ENCODE peak calls at places on chromosomes 6 and 20, in four cellular contexts. N is hepatocyte, Q is RWPE2, R is esophagus squamous epithelium. L is an unnamed sample.

GRCh38 chr6:34157851-34158250 is 12.0 kb upstream of the GRM4 start:
- DNase-seq in N (no peak), Q (peak; percentile 18), R (no peak), L (no peak)

GRCh38 chr6:29576056-29576455 is 8.9 kb upstream of the OR2H2 start:
- DNase-seq in N (no peak), Q (no peak), R (no peak), L (no peak)

GRCh38 chr6:35084041-35084491 is 57.1 kb downstream of the TCP11 start:
- DNase-seq in N (no peak), Q (no peak), R (no peak), L (no peak)

GRCh38 chr6:41257369-41258195 is 28.9 kb downstream of the TREM1 start:
- DNase-seq in N (peak; percentile 56), Q (no peak), R (no peak), L (peak; percentile 62)

GRCh38 chr20:62888910-62889309 is 27.3 kb upstream of the TCFL5 start:
- DNase-seq in N (no peak), Q (no peak), R (no peak), L (no peak)

GRCh38 chr6:53310751-53311585 is 37.8 kb downstream of the ELOVL5 start:
- DNase-seq in N (no peak), Q (no peak), R (no peak), L (no peak)

GRCh38 chr20:35711588-35712209 is 12.5 kb downstream of the ROMO1 start:
- DNase-seq in N (no peak), Q (no peak), R (no peak), L (no peak)

GRCh38 chr6:72865467-72865866 is 243.6 kb downstream of the KCNQ5 start:
- DNase-seq in N (no peak), Q (no peak), R (no peak), L (peak; percentile 10)

GRCh38 chr6:13012977-13013680 is 296.6 kb downstream of the PHACTR1 start:
- DNase-seq in N (peak; percentile 13), Q (no peak), R (no peak), L (no peak)

GRCh38 chr20:38665886-38666285 is 58.4 kb upstream of the SLC32A1 start:
- DNase-seq in N (no peak), Q (peak; percentile 73), R (no peak), L (no peak)

GRCh38 chr20:3728354-3728753 is 4.1 kb upstream of the HSPA12B start:
- DNase-seq in N (no peak), Q (no peak), R (no peak), L (no peak)

GRCh38 chr6:20846602-20847028 is 312.4 kb downstream of the CDKAL1 start:
- DNase-seq in N (no peak), Q (no peak), R (no peak), L (peak; percentile 40)

GRCh38 chr6:15510536-15511247 is 152.1 kb downstream of the DTNBP1 start:
- DNase-seq in N (no peak), Q (no peak), R (no peak), L (no peak)

GRCh38 chr20:47336013-47336754 is 20.3 kb downstream of the ZMYND8 start:
- DNase-seq in N (peak; percentile 51), Q (no peak), R (no peak), L (no peak)

GRCh38 chr20:32344835-32345506 is 13.2 kb upstream of the ASXL1 start:
- DNase-seq in N (no peak), Q (peak; percentile 57), R (no peak), L (no peak)

GRCh38 chr6:73854998-73855718 is 159.2 kb downstream of the CD109 start:
- DNase-seq in N (peak; percentile 78), Q (no peak), R (no peak), L (peak; percentile 6)

GRCh38 chr6:27766405-27766804 is 145.8 kb downstream of the OR2B2 start:
- DNase-seq in N (no peak), Q (no peak), R (no peak), L (no peak)

GRCh38 chr6:135002229-135002844 is 52.3 kb downstream of the HBS1L start:
- DNase-seq in N (peak; percentile 23), Q (no peak), R (no peak), L (no peak)

GRCh38 chr6:66210964-66211363 is 503.9 kb upstream of the EYS start:
- DNase-seq in N (no peak), Q (no peak), R (no peak), L (no peak)

GRCh38 chr6:154127638-154128037 is 88.6 kb downstream of the OPRM1 start:
- DNase-seq in N (no peak), Q (no peak), R (no peak), L (no peak)

GRCh38 chr6:142112451-142113061 is 20.2 kb upstream of the GJE1 start:
- DNase-seq in N (peak; percentile 87), Q (peak; percentile 46), R (no peak), L (peak; percentile 76)

GRCh38 chr6:15872252-15873103 is 209.7 kb upstream of the DTNBP1 start:
- DNase-seq in N (no peak), Q (no peak), R (no peak), L (peak; percentile 37)

GRCh38 chr20:37387519-37388269 is 41.8 kb downstream of the SRC start:
- DNase-seq in N (peak; percentile 2), Q (peak; percentile 73), R (no peak), L (no peak)

GRCh38 chr6:3455121-3455489 is 1.7 kb downstream of the SLC22A23 start:
- DNase-seq in N (peak; percentile 51), Q (no peak), R (no peak), L (no peak)

GRCh38 chr6:131877999-131878789 is 70.4 kb downstream of the ENPP1 start:
- DNase-seq in N (no peak), Q (no peak), R (no peak), L (no peak)

GRCh38 chr6:42547407-42548329 is 16.2 kb upstream of the UBR2 start:
- DNase-seq in N (peak; percentile 90), Q (no peak), R (no peak), L (peak; percentile 72)

GRCh38 chr20:49395183-49395582 is 87.3 kb downstream of the KCNB1 start:
- DNase-seq in N (no peak), Q (peak; percentile 66), R (no peak), L (no peak)

DNA sequence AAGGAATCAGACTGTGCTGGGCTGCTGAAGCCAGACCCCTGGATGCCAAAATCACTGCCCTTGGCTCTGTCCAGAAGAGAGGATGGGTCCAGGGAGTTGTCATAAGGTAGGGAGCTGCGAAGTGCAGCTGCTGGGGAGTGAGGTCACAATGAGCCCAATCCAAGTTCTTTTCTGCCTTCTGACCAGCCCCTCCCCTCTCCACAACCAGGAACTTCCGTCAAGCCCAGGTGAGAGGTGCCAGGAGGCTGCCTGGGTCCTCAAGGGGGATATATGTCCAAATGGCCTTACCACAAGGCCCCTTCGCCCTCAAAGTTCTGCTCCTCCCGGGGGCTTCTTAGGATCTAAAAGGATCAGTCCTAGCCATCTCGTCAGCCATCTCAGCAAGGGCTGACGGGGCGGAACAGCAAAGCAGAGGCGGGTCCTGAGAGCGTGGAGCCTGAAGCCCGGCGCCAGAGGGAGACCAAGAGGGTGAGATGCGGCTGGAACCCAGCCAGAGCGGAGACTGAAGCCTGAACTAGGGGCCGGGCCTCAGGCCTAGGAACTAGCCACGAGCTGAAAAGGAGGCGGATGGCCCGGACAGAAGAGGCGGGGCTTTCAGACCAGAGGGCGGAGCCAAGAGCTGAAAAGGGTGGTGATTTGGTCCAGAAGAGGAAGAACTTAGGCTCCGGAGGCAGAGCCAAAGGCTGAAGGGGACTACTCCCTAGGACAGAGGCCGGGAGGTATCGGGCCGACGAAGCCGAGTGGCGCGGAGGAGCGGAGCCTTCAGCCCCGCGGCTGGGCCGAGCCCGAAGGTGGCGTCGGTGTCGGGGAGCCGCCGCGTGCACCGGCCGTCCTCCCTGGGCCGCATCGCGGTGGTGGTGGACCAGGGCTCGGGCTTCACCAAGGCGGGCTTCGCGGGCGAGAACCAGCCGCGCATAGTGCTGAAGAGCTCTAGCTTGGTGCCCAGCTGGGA is at the start of gene ACTL10:
- DNase-seq in N (peak; percentile 92), Q (peak; percentile 100), R (peak; percentile 80), L (peak; percentile 98)
- H3K27ac ChIP-seq in N (peak within 1 kb of the TSS; percentile 82), Q (peak within 1 kb of the TSS; percentile 44), R (peak within 1 kb of the TSS; percentile 88), L (peak within 1 kb of the TSS; percentile 15)

GRCh38 chr6:81749704-81750103 is 2.8 kb downstream of the TENT5A start:
- DNase-seq in N (no peak), Q (no peak), R (no peak), L (no peak)
- H3K4me3 ChIP-seq in N (peak overlapping the region; percentile 63), Q (no peak overlapping the region), R (peak overlapping the region; percentile 97), L (peak overlapping the region; percentile 86)

GRCh38 chr6:155495011-155495768 is 39.6 kb upstream of the NOX3 start:
- DNase-seq in N (peak; percentile 59), Q (no peak), R (no peak), L (peak; percentile 82)
- TF ChIP-seq CTCF in N (peak; percentile 45), Q (no peak), R (no peak), L (peak; percentile 70)

GRCh38 chr6:91654844-91655192 is 1067.9 kb upstream of the MAP3K7 start:
- DNase-seq in N (no peak), Q (no peak), R (no peak), L (no peak)

GRCh38 chr6:91653954-91654843 is 1067.3 kb upstream of the MAP3K7 start:
- DNase-seq in N (no peak), Q (no peak), R (no peak), L (no peak)

DNA sequence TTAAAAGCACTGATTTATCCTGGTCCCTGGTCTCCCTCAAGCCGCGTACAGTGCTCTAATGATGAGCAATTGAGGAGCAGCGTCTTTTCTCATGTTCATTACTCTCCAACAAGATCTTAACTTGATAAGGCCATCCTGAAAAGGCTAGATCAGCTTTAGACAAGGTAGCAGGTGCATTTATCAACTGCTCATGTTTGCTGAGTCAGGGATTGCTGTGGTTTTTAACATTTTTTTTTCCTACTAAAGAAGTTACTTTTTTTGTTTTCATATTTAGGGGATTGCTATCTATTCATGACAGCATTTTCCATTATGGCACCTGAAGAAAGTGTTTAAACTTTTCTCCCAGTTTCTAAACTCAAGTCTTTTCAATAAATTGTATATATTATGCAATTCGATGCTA is 1066.5 kb upstream of the MAP3K7 start:
- DNase-seq in N (no peak), Q (no peak), R (no peak), L (no peak)
- H3K27ac ChIP-seq in N (no peak overlapping the region), Q (no peak overlapping the region), R (no peak overlapping the region), L (no peak overlapping the region)

GRCh38 chr6:48552905-48553304 is 441.9 kb upstream of the PTCHD4 start:
- DNase-seq in N (peak; percentile 16), Q (no peak), R (no peak), L (no peak)
- H3K4me3 ChIP-seq in N (no peak overlapping the region), Q (no peak overlapping the region), R (no peak overlapping the region), L (no peak overlapping the region)

DNA sequence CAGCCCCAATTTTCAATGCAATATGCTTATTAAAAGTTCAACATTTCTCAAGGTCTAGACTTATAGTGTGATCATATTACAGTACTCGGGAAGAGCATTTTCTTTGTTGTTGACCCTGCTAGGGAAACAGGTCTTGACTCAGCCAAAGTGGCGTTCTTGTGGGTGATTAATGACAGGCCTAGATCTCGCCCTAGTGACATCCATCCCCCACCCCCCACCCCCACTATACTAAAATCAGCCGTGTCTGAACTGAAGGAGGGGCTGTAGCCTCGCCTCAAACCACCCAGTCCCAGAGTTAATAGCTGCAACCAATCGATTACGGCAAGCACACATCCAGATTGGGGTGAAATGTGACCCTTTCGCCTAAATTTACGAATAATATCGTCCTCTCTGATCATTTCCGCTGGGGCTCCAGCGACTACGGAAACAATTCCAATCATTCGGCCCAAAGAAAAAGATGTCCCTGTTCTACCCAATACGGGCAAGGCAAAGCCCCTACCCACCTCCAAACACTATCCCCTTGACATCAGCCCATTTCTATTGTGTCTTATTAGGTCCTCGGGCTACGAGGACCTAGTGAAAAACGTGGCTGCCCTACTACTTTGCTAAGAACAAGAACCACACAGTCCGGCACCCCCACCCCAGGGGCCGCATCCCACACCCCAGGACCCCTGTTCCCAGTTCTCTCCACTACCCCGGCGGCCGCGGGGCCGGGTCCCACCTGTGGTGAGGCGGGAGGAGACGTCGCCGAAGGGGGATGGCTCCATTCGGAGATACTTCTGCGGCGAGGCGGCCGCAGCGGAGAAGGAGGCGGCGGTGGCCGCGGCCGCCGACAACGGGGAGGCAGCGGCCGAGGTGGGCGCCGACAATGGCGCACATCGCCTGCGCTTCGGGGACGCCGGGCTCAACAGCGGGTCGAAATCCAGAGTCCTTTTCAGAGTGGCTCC is 1.0 kb downstream of the AKIRIN2 start:
- DNase-seq in N (peak; percentile 71), Q (no peak), R (no peak), L (peak; percentile 62)
- TF ChIP-seq CTCF in N (no peak), Q (peak; percentile 5), R (no peak), L (no peak)

GRCh38 chr20:1124416-1124815 is 6.0 kb downstream of the PSMF1 start:
- DNase-seq in N (no peak), Q (no peak), R (no peak), L (no peak)
- H3K27ac ChIP-seq in N (no peak overlapping the region), Q (no peak overlapping the region), R (no peak overlapping the region), L (no peak overlapping the region)